ENCODE peak calls at places on chromosome 3, in eight cellular contexts. F is fibroblast of lung; W is dorsolateral prefrontal cortex; R is heart right ventricle; S is CD8-positive, alpha-beta T cell; Y is astrocyte of the spinal cord; M is GM13977; T is mesothelial cell of epicardium. G is an unnamed sample.
A peak's percentile ranks its signal among the peaks of the same experiment; 100 is the strongest.

GRCh38 chr3:195916291-195916690 is 7.9 kb upstream of the TNK2 start:
- DNase-seq in F (no peak), T (no peak), S (no peak), W (no peak), Y (no peak), R (no peak), M (no peak), G (no peak)

GRCh38 chr3:127629462-127630403 is 748 bp downstream of the PODXL2 start:
- DNase-seq in W (peak; percentile 57), T (no peak), M (no peak), R (no peak), Y (no peak), F (no peak), S (peak; percentile 58), G (peak; percentile 42)

GRCh38 chr3:17039579-17039978 is 154.8 kb downstream of the PLCL2 start:
- DNase-seq in S (no peak), M (no peak), W (no peak), Y (peak; percentile 91), T (no peak), R (no peak), F (peak; percentile 66), G (no peak)

GRCh38 chr3:31610700-31611275 is 78.1 kb downstream of the STT3B start:
- DNase-seq in R (peak; percentile 26), M (no peak), F (peak; percentile 67), T (no peak), W (no peak), S (no peak), Y (peak; percentile 50), G (no peak)

GRCh38 chr3:125374501-125374995 is 577 bp downstream of the ZNF148 start:
- DNase-seq in T (peak; percentile 37), R (peak; percentile 22), S (peak; percentile 59), W (peak; percentile 48), Y (peak; percentile 40), M (peak; percentile 67), F (peak; percentile 47), G (peak; percentile 69)

GRCh38 chr3:175065492-175065891 is 206.4 kb downstream of the NAALADL2 start:
- DNase-seq in S (no peak), W (no peak), R (no peak), T (no peak), F (peak; percentile 57), Y (no peak), M (no peak), G (no peak)

GRCh38 chr3:69724722-69725435 is 14.4 kb upstream of the MITF start:
- DNase-seq in F (no peak), Y (no peak), M (no peak), S (no peak), W (no peak), T (no peak), R (no peak), G (no peak)

GRCh38 chr3:51099794-51100542 is 285.1 kb upstream of the MANF start:
- DNase-seq in M (peak; percentile 22), Y (peak; percentile 58), T (no peak), R (peak; percentile 21), F (peak; percentile 62), S (no peak), W (no peak), G (peak; percentile 19)

GRCh38 chr3:141312359-141313090 is 55.8 kb upstream of the ZBTB38 start:
- DNase-seq in F (no peak), T (no peak), M (no peak), R (no peak), W (no peak), Y (no peak), S (no peak), G (no peak)

GRCh38 chr3:21449738-21450137 is 301.3 kb downstream of the ZNF385D start:
- DNase-seq in Y (no peak), T (no peak), R (peak; percentile 13), S (no peak), M (no peak), W (no peak), F (no peak), G (no peak)

GRCh38 chr3:98323425-98323824 is 30.2 kb upstream of the OR5K4 start:
- DNase-seq in R (no peak), W (no peak), S (no peak), T (no peak), Y (no peak), M (no peak), F (no peak), G (no peak)

GRCh38 chr3:54631507-54632280 is 296.2 kb downstream of the LRTM1 start:
- DNase-seq in S (no peak), M (no peak), T (no peak), F (no peak), Y (no peak), W (no peak), R (no peak), G (no peak)

GRCh38 chr3:36764704-36765038 is 318 bp upstream of the DCLK3 start:
- DNase-seq in S (no peak), T (no peak), M (no peak), Y (no peak), F (no peak), R (no peak), W (no peak), G (no peak)

GRCh38 chr3:119322021-119322522 is 27.9 kb downstream of the ARHGAP31 start:
- DNase-seq in T (no peak), W (no peak), Y (peak; percentile 52), F (peak; percentile 24), S (no peak), R (no peak), M (no peak), G (no peak)

GRCh38 chr3:15601399-15602145 is at the start of the genes BTD and HACL1:
- DNase-seq in W (peak; percentile 97), Y (peak; percentile 100), F (peak; percentile 99), R (peak; percentile 97), M (peak; percentile 93), S (peak; percentile 100), T (peak; percentile 98), G (peak; percentile 92)

GRCh38 chr3:122609798-122610559 is 32.5 kb downstream of the PARP15 start:
- DNase-seq in R (no peak), F (peak; percentile 83), W (no peak), M (peak; percentile 80), T (no peak), S (no peak), Y (peak; percentile 87), G (peak; percentile 80)

GRCh38 chr3:81245043-81245442 is 516.4 kb downstream of the GBE1 start:
- DNase-seq in W (no peak), R (no peak), Y (peak; percentile 1), F (no peak), S (no peak), M (no peak), T (no peak), G (no peak)

GRCh38 chr3:77320514-77320913 is 280.6 kb downstream of the ROBO2 start:
- DNase-seq in M (no peak), S (no peak), T (no peak), Y (peak; percentile 67), F (peak; percentile 70), W (no peak), R (no peak), G (peak; percentile 17)
- TF ChIP-seq CTCF in M (peak; percentile 40), S (no peak), T (peak; percentile 100), Y (peak; percentile 76), F (peak; percentile 66), W (peak; percentile 53), R (peak; percentile 70), G (peak; percentile 50)

GRCh38 chr3:107637416-107638182 is 114.8 kb downstream of the BBX start:
- DNase-seq in Y (no peak), T (no peak), M (no peak), W (no peak), R (no peak), S (no peak), F (no peak), G (no peak)
- TF ChIP-seq CTCF in Y (no peak), T (no peak), M (no peak), W (no peak), R (no peak), S (no peak), F (no peak), G (no peak)

GRCh38 chr3:38036906-38037305 is 2.1 kb upstream of the DLEC1 start:
- DNase-seq in W (no peak), R (no peak), S (no peak), Y (no peak), M (no peak), F (no peak), T (no peak), G (no peak)

GRCh38 chr3:38038447-38038911 is 529 bp upstream of the DLEC1 start:
- DNase-seq in Y (no peak), W (no peak), T (no peak), S (peak; percentile 53), R (no peak), M (no peak), F (no peak), G (no peak)

GRCh38 chr3:38040400-38040799 is 1.4 kb downstream of the DLEC1 start:
- DNase-seq in S (no peak), Y (no peak), R (no peak), W (no peak), M (no peak), F (no peak), T (no peak), G (no peak)

GRCh38 chr3:38039101-38039898 is at the start of gene DLEC1:
- DNase-seq in S (peak; percentile 89), M (peak; percentile 86), Y (peak; percentile 38), W (no peak), R (peak; percentile 63), F (peak; percentile 53), T (no peak), G (peak; percentile 89)

DNA sequence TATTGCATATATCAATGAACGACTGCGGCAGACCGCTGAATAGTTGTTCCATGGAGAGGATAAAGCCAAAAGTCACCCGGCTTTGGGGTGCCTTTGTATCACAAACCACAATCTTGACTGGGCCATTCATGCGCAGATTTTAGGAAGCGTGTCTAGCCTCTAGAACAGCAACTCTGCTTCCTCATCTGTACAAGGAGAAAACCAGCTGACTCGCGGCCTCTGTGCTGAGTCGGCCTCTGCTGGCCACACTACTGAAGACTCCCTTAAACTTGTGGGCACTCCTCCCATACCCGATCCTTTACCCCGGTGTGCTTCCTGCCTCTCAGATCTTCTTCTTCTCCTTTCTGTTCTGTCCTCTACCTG is 872 bp downstream of the DLEC1 start:
- DNase-seq in F (peak; percentile 60), T (no peak), R (peak; percentile 37), M (no peak), Y (peak; percentile 52), S (peak; percentile 64), W (no peak), G (peak; percentile 64)
- TF ChIP-seq CTCF in F (peak; percentile 53), T (no peak), R (peak; percentile 25), M (peak; percentile 26), Y (peak; percentile 35), S (no peak), W (peak; percentile 42), G (peak; percentile 38)

GRCh38 chr3:87625911-87626310 is 349.5 kb upstream of the POU1F1 start:
- DNase-seq in T (no peak), R (no peak), F (no peak), M (no peak), W (no peak), Y (peak; percentile 37), S (no peak), G (no peak)

GRCh38 chr3:87627316-87627715 is 350.9 kb upstream of the POU1F1 start:
- DNase-seq in R (no peak), Y (no peak), T (no peak), S (no peak), W (no peak), F (no peak), M (no peak), G (no peak)

GRCh38 chr3:87621667-87622066 is 345.3 kb upstream of the POU1F1 start:
- DNase-seq in S (no peak), T (no peak), W (no peak), M (no peak), Y (no peak), R (no peak), F (no peak), G (no peak)

GRCh38 chr3:87624860-87625259 is 348.5 kb upstream of the POU1F1 start:
- DNase-seq in S (no peak), W (no peak), T (no peak), Y (no peak), R (no peak), M (no peak), F (no peak), G (no peak)

GRCh38 chr3:87626471-87626995 is 350.1 kb upstream of the POU1F1 start:
- DNase-seq in Y (peak; percentile 45), F (no peak), R (no peak), M (no peak), T (no peak), W (no peak), S (no peak), G (no peak)
- TF ChIP-seq CTCF in Y (no peak), F (no peak), R (no peak), M (no peak), T (no peak), W (no peak), S (no peak), G (no peak)

G was measured in GM20000.